ENCODE peak calls at places on chromosome 10, in eight cellular contexts. N is DMS153, Q is BE2C, D is GM10248, G is frontal cortex, E is endothelial cell, Z is substantia nigra, W is dorsolateral prefrontal cortex. T is an unnamed sample.

GRCh38 chr10:48496831-48497792 is 107.8 kb downstream of the ARHGAP22 start:
- DNase-seq in N (no peak), Q (no peak), D (no peak), G (no peak), E (no peak), Z (no peak), W (peak), T (no peak)

GRCh38 chr10:75233444-75234016 is 2.2 kb downstream of the COMTD1 start:
- DNase-seq in N (no peak), Q (peak), D (no peak), G (no peak), E (no peak), Z (no peak), W (no peak), T (no peak)

GRCh38 chr10:114905450-114905849 is 32.5 kb upstream of the TRUB1 start:
- DNase-seq in N (no peak), Q (no peak), D (no peak), G (peak), E (no peak), Z (no peak), W (no peak), T (no peak)

GRCh38 chr10:79608505-79609375 is 2.0 kb upstream of the SFTPA1 start:
- DNase-seq in N (no peak), Q (peak), D (peak), G (no peak), E (peak), Z (no peak), W (no peak), T (peak)

GRCh38 chr10:120184547-120185337 is 272.3 kb upstream of the PLPP4 start:
- DNase-seq in N (peak), Q (no peak), D (no peak), G (no peak), E (no peak), Z (no peak), W (no peak), T (no peak)

GRCh38 chr10:100723769-100724530 is 21.4 kb upstream of the PAX2 start:
- DNase-seq in N (no peak), Q (no peak), D (no peak), G (no peak), E (no peak), Z (no peak), W (no peak), T (no peak)

GRCh38 chr10:42930516-42931205 is 146.2 kb upstream of the RET start:
- DNase-seq in N (no peak), Q (no peak), D (no peak), G (no peak), E (no peak), Z (no peak), W (no peak), T (no peak)

GRCh38 chr10:88586462-88586861 is at the start of gene LIPJ:
- DNase-seq in N (no peak), Q (no peak), D (no peak), G (no peak), E (no peak), Z (no peak), W (no peak), T (no peak)

GRCh38 chr10:129761166-129761565 is 202.9 kb downstream of the EBF3 start:
- DNase-seq in N (no peak), Q (no peak), D (no peak), G (no peak), E (no peak), Z (no peak), W (no peak), T (no peak)

GRCh38 chr10:1194161-1194560 is 138.0 kb downstream of the WDR37 start:
- DNase-seq in N (no peak), Q (no peak), D (no peak), G (no peak), E (no peak), Z (no peak), W (no peak), T (no peak)

GRCh38 chr10:78921906-78922305 is 146.9 kb upstream of the ZMIZ1 start:
- DNase-seq in N (no peak), Q (no peak), D (no peak), G (no peak), E (no peak), Z (no peak), W (no peak), T (no peak)

GRCh38 chr10:62130948-62131347 is 137.7 kb downstream of the RTKN2 start:
- DNase-seq in N (no peak), Q (no peak), D (no peak), G (no peak), E (no peak), Z (no peak), W (no peak), T (no peak)

GRCh38 chr10:67785098-67785497 is 52.9 kb downstream of the DNAJC12 start:
- DNase-seq in N (peak), Q (no peak), D (no peak), G (no peak), E (no peak), Z (no peak), W (no peak), T (no peak)

GRCh38 chr10:11755512-11756247 is 13.5 kb downstream of the ECHDC3 start:
- DNase-seq in N (no peak), Q (peak), D (no peak), G (no peak), E (no peak), Z (no peak), W (no peak), T (no peak)

GRCh38 chr10:100653957-100654834 is 91.2 kb upstream of the PAX2 start:
- DNase-seq in N (no peak), Q (peak), D (no peak), G (no peak), E (no peak), Z (no peak), W (no peak), T (no peak)

GRCh38 chr10:123584419-123584775 is 81.8 kb upstream of the GPR26 start:
- DNase-seq in N (no peak), Q (no peak), D (no peak), G (no peak), E (no peak), Z (no peak), W (no peak), T (no peak)

GRCh38 chr10:132898391-132899053 is 43.8 kb downstream of the CFAP46 start:
- DNase-seq in N (no peak), Q (no peak), D (no peak), G (no peak), E (no peak), Z (no peak), W (peak), T (no peak)

GRCh38 chr10:130587718-130588117 is 451.5 kb downstream of the GLRX3 start:
- DNase-seq in N (no peak), Q (no peak), D (no peak), G (no peak), E (no peak), Z (no peak), W (no peak), T (no peak)

GRCh38 chr10:15738237-15738928 is 18.7 kb upstream of the ITGA8 start:
- DNase-seq in N (no peak), Q (no peak), D (no peak), G (no peak), E (no peak), Z (no peak), W (no peak), T (no peak)

GRCh38 chr10:118818621-118819221 is 64.0 kb upstream of the CACUL1 start:
- DNase-seq in N (peak), Q (peak), D (no peak), G (no peak), E (no peak), Z (no peak), W (peak), T (no peak)

GRCh38 chr10:44259090-44259874 is 125.6 kb downstream of the CXCL12 start:
- DNase-seq in N (no peak), Q (no peak), D (no peak), G (no peak), E (no peak), Z (no peak), W (no peak), T (no peak)

GRCh38 chr10:61192042-61192441 is 248.1 kb upstream of the RHOBTB1 start:
- DNase-seq in N (no peak), Q (no peak), D (no peak), G (no peak), E (no peak), Z (no peak), W (no peak), T (no peak)

T was measured in GM12891.